ENCODE peak calls at places on chromosomes 5 and 9, in five cellular contexts. A is T-helper 2 cell, J is uterus, Z is hypothalamus, L is AG08396. C is an unnamed sample.

GRCh38 chr5:152389209-152389608 is 15.9 kb downstream of the NMUR2 start:
- DNase-seq in J (no peak), L (no peak), Z (no peak), A (no peak), C (no peak)

GRCh38 chr9:114574438-114574837 is 13.1 kb upstream of the ATP6V1G1 start:
- DNase-seq in Z (no peak), A (no peak), L (no peak), J (no peak), C (no peak)

GRCh38 chr9:134323741-134324358 is 2.4 kb upstream of the RXRA start:
- DNase-seq in L (no peak), A (no peak), Z (peak), J (no peak), C (no peak)

GRCh38 chr9:78189461-78189860 is 46.4 kb upstream of the CEP78 start:
- DNase-seq in J (no peak), A (no peak), Z (no peak), L (no peak), C (no peak)

GRCh38 chr5:360277-361027 is 38.9 kb downstream of the AHRR start:
- DNase-seq in J (no peak), L (peak), A (no peak), Z (no peak), C (no peak)

GRCh38 chr5:91221917-91222316 is 161.2 kb downstream of the ARRDC3 start:
- DNase-seq in J (no peak), Z (no peak), L (no peak), A (no peak), C (no peak)

GRCh38 chr5:164649266-164649665 is 1143.8 kb downstream of the MAT2B start:
- DNase-seq in J (no peak), A (no peak), Z (no peak), L (no peak), C (no peak)

GRCh38 chr5:86981898-86982297 is 285.8 kb upstream of the RASA1 start:
- DNase-seq in A (no peak), J (no peak), Z (no peak), L (no peak), C (no peak)

GRCh38 chr9:37899041-37899440 is 4.9 kb downstream of the SLC25A51 start:
- DNase-seq in Z (no peak), J (no peak), A (no peak), L (peak), C (no peak)

GRCh38 chr9:109194157-109194556 is 27.1 kb upstream of the FRRS1L start:
- DNase-seq in L (no peak), J (no peak), A (no peak), Z (no peak), C (no peak)